ENCODE peak calls at places on chromosomes 6 and 20, in four cellular contexts. R is HepG2, C is K562, Z is GM12878. V is an unnamed sample.

GRCh38 chr20:40945754-40946451 is 82.7 kb upstream of the TOP1 start:
- DNase-seq in R (peak; percentile 72), Z (no peak), C (no peak), V (peak; percentile 78)

GRCh38 chr6:163457637-163458561 is 43.4 kb downstream of the QKI start:
- DNase-seq in Z (no peak), R (peak; percentile 23), C (no peak), V (no peak)

GRCh38 chr6:50822078-50822476 is 3.4 kb downstream of the TFAP2B start:
- DNase-seq in Z (no peak), C (no peak), R (no peak), V (no peak)

GRCh38 chr20:50286609-50287008 is 96.0 kb downstream of the CEBPB start:
- DNase-seq in Z (no peak), R (no peak), C (peak; percentile 84), V (peak; percentile 48)

GRCh38 chr6:105374010-105374420 is 28.9 kb downstream of the PREP start:
- DNase-seq in Z (no peak), C (no peak), R (peak; percentile 87), V (no peak)

GRCh38 chr6:27138837-27139752 is 108.4 kb upstream of the PRSS16 start:
- DNase-seq in R (no peak), Z (peak; percentile 95), C (peak; percentile 56), V (no peak)

GRCh38 chr20:34220581-34220980 is 20.6 kb upstream of the ASIP start:
- DNase-seq in C (no peak), Z (no peak), R (no peak), V (no peak)

GRCh38 chr20:13207016-13207415 is 14.1 kb upstream of the ISM1 start:
- DNase-seq in R (no peak), C (no peak), Z (no peak), V (no peak)

GRCh38 chr6:30013296-30013922 is 47.7 kb upstream of the POLR1H start:
- DNase-seq in Z (no peak), C (peak; percentile 64), R (peak; percentile 17), V (peak; percentile 49)

GRCh38 chr6:41705996-41706835 is 29.2 kb downstream of the TFEB start:
- DNase-seq in R (peak; percentile 67), C (peak; percentile 93), Z (peak; percentile 87), V (peak; percentile 85)

GRCh38 chr20:7003598-7003997 is 236.1 kb downstream of the BMP2 start:
- DNase-seq in C (no peak), Z (no peak), R (no peak), V (no peak)

GRCh38 chr6:35453236-35453635 is 1.1 kb downstream of the FANCE start:
- DNase-seq in Z (no peak), C (no peak), R (no peak), V (no peak)

GRCh38 chr6:114301596-114302219 is 41.1 kb downstream of the HS3ST5 start:
- DNase-seq in Z (no peak), R (peak; percentile 55), C (no peak), V (no peak)

GRCh38 chr6:90525421-90525820 is 61.5 kb downstream of the MAP3K7 start:
- DNase-seq in R (no peak), C (no peak), Z (no peak), V (no peak)

GRCh38 chr20:54255157-54255556 is 47.3 kb downstream of the PFDN4 start:
- DNase-seq in R (no peak), Z (no peak), C (no peak), V (no peak)

GRCh38 chr20:63829943-63830820 is 882 bp downstream of the ZBTB46 start:
- DNase-seq in C (no peak), Z (no peak), R (no peak), V (peak; percentile 51)

GRCh38 chr6:46320505-46320904 is 149.7 kb upstream of the ENPP5 start:
- DNase-seq in Z (no peak), R (no peak), C (no peak), V (no peak)

GRCh38 chr20:9375221-9375681 is 139.1 kb upstream of the LAMP5 start:
- DNase-seq in Z (no peak), R (no peak), C (no peak), V (no peak)

GRCh38 chr6:34021839-34022190 is 124.1 kb downstream of the GRM4 start:
- DNase-seq in Z (no peak), R (no peak), C (no peak), V (no peak)

GRCh38 chr6:169108753-169109152 is 144.9 kb downstream of the THBS2 start:
- DNase-seq in Z (no peak), R (no peak), C (no peak), V (no peak)

GRCh38 chr6:169101981-169102380 is 151.7 kb downstream of the THBS2 start:
- DNase-seq in C (no peak), Z (no peak), R (no peak), V (no peak)

GRCh38 chr6:169109821-169110220 is 143.8 kb downstream of the THBS2 start:
- DNase-seq in R (no peak), Z (no peak), C (no peak), V (no peak)

GRCh38 chr6:169109381-169109780 is 144.3 kb downstream of the THBS2 start:
- DNase-seq in Z (no peak), R (no peak), C (no peak), V (no peak)

DNA sequence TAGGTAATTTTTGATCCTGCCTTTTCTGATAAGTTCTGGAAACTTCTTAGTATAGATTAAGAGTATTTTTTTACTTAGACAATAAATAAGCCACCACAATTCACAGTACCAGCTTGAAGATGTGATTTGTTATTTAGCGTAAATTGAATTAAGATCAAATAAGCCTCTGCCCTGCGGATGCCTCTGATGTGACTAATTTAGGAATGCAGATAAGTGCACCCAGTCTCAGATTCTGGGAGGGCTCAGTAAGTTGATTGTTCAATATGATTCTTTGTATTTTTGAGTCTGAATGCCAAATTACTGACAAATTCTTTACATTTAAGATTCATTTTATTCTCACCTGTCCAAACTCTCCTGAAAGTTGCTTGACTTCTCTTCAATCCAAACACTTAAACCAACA is 147.5 kb downstream of the THBS2 start:
- DNase-seq in Z (no peak), R (no peak), C (no peak), V (no peak)
- TF ChIP-seq FOXK2 in Z (no peak), R (no peak), C (no peak), V (no peak)

DNA sequence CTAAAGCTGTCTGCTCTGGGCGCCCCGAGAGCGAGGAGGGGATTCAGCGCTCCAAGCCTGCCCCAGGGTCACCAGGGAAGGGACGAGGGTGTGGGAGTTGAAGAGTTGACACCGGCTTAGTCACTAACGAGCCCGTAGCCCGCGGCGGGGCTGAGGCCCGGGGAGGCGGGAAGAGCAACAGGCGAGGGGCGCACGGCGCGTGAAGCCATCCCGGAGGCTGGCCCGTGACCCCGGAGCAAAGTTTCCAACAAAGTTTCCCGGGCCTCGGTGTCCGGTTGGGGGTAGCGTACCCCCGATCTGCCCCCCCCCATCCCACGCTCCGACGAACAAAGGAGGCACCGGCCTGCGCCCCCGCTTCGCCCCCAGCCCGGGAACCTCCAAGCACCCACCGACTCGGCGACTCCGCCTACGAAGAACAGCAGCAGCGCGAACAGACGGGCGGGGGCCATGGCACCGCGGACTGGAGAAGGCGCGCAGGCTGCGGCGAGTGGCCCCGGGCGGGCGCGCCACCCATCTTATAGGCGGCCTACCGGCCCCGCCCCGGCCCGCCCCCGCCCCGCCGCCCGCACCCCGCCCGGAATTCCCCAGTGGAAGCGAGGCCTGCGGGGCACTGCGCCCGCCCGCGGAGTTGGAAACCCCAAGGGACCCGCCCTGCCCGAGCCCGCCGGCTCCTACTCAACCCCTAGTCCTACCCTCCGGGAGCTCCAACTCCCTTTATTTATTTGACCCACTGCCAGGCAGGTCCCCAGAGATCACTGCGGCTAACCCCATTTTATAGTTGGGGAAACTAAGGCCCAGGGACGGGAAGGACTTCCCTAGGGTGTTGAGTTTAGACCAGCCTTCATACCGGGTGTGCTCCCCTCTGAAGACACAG is at the start of gene SDC4:
- DNase-seq in C (peak; percentile 87), R (no peak), Z (no peak), V (peak; percentile 69)
- TF ChIP-seq BHLHE40 in C (peak; percentile 4), R (no peak), Z (peak; percentile 31), V (no peak)

GRCh38 chr6:141103246-141103645 is 1029.5 kb upstream of the GJE1 start:
- DNase-seq in R (no peak), C (no peak), Z (no peak), V (no peak)
- TF ChIP-seq FOXK2 in R (no peak), C (no peak), Z (no peak), V (no peak)

GRCh38 chr6:98928688-98929087 is 19.1 kb downstream of the FBXL4 start:
- DNase-seq in C (no peak), Z (no peak), R (no peak), V (no peak)

GRCh38 chr6:98924647-98925046 is 23.1 kb downstream of the FBXL4 start:
- DNase-seq in R (no peak), Z (no peak), C (no peak), V (no peak)

GRCh38 chr6:98929498-98930060 is 18.2 kb downstream of the FBXL4 start:
- DNase-seq in C (no peak), R (no peak), Z (no peak), V (no peak)

GRCh38 chr6:98931710-98932109 is 16.0 kb downstream of the FBXL4 start:
- DNase-seq in Z (no peak), C (no peak), R (no peak), V (no peak)

GRCh38 chr6:98927534-98927933 is 20.2 kb downstream of the FBXL4 start:
- DNase-seq in Z (no peak), C (no peak), R (peak; percentile 31), V (no peak)
- TF ChIP-seq BHLHE40 in Z (no peak), C (no peak), R (no peak), V (no peak)

GRCh38 chr20:49261173-49261572 is 16.7 kb downstream of the ZNFX1 start:
- DNase-seq in Z (no peak), R (no peak), C (no peak), V (no peak)
- TF ChIP-seq FOXK2 in Z (no peak), R (no peak), C (no peak), V (no peak)

V was measured in HEK293T.